ENCODE peak calls at places on chromosome X, in eight cellular contexts. T is fibroblast of pulmonary artery, O is lower lobe of right lung, Z is glutamatergic neuron, A is SK-N-SH, X is left lung, M is HFF-Myc, U is ascending aorta. P is an unnamed sample.

GRCh38 chrX:12118134-12118533 is 20.1 kb upstream of the FRMPD4 start:
- DNase-seq in T (no peak), O (no peak), Z (no peak), A (no peak), X (no peak), M (no peak), U (no peak), P (no peak)

GRCh38 chrX:57367649-57368048 is 81.1 kb downstream of the FAAH2 start:
- DNase-seq in T (peak; percentile 0), O (no peak), Z (no peak), A (no peak), X (no peak), M (no peak), U (no peak), P (no peak)

GRCh38 chrX:105462191-105462590 is 241.7 kb upstream of the TEX13A start:
- DNase-seq in T (peak; percentile 29), O (no peak), Z (no peak), A (no peak), X (no peak), M (no peak), U (no peak), P (no peak)

GRCh38 chrX:119194631-119195030 is 41.5 kb upstream of the PGRMC1 start:
- DNase-seq in T (peak; percentile 52), O (no peak), Z (no peak), A (no peak), X (no peak), M (no peak), U (no peak), P (no peak)

GRCh38 chrX:40213092-40213491 is 115.3 kb upstream of the BCOR start:
- DNase-seq in T (no peak), O (no peak), Z (no peak), A (no peak), X (no peak), M (no peak), U (no peak), P (no peak)

GRCh38 chrX:9456250-9457074 is 8.4 kb upstream of the TBL1X start:
- DNase-seq in T (no peak), O (no peak), Z (no peak), A (no peak), X (no peak), M (no peak), U (no peak), P (peak; percentile 16)

GRCh38 chrX:134512566-134512965 is 52.6 kb downstream of the HPRT1 start:
- DNase-seq in T (peak; percentile 75), O (no peak), Z (no peak), A (no peak), X (no peak), M (peak; percentile 36), U (no peak), P (no peak)

GRCh38 chrX:41265615-41266014 is 68.3 kb upstream of the DDX3X start:
- DNase-seq in T (peak; percentile 44), O (no peak), Z (no peak), A (no peak), X (no peak), M (no peak), U (no peak), P (peak; percentile 27)

GRCh38 chrX:110806145-110806544 is 10.5 kb upstream of the CHRDL1 start:
- DNase-seq in T (no peak), O (no peak), Z (no peak), A (no peak), X (no peak), M (no peak), U (no peak), P (no peak)

GRCh38 chrX:96987228-96987627 is 103.5 kb downstream of the RPA4 start:
- DNase-seq in T (peak; percentile 41), O (no peak), Z (no peak), A (no peak), X (no peak), M (no peak), U (no peak), P (no peak)

GRCh38 chrX:38890326-38890725 is 89.1 kb downstream of the MID1IP1 start:
- DNase-seq in T (no peak), O (no peak), Z (no peak), A (no peak), X (no peak), M (no peak), U (no peak), P (no peak)

GRCh38 chrX:44494357-44494756 is 48.3 kb downstream of the FUNDC1 start:
- DNase-seq in T (no peak), O (no peak), Z (no peak), A (no peak), X (no peak), M (no peak), U (no peak), P (no peak)

GRCh38 chrX:16882702-16883486 is 12.7 kb upstream of the RBBP7 start:
- DNase-seq in T (peak; percentile 77), O (peak; percentile 68), Z (peak; percentile 73), A (peak; percentile 70), X (peak; percentile 60), M (peak; percentile 33), U (peak; percentile 20), P (peak; percentile 42)

GRCh38 chrX:120023259-120023658 is 54.2 kb downstream of the RHOXF2B start:
- DNase-seq in T (no peak), O (no peak), Z (no peak), A (no peak), X (no peak), M (no peak), U (no peak), P (no peak)

GRCh38 chrX:83845397-83845796 is 15.5 kb upstream of the CYLC1 start:
- DNase-seq in T (peak; percentile 25), O (no peak), Z (no peak), A (peak; percentile 41), X (no peak), M (no peak), U (no peak), P (no peak)

GRCh38 chrX:3548743-3549441 is 164.6 kb downstream of the PRKX start:
- DNase-seq in T (peak; percentile 77), O (no peak), Z (no peak), A (peak; percentile 14), X (no peak), M (no peak), U (no peak), P (no peak)

GRCh38 chrX:7996414-7996813 is 69.2 kb upstream of the PNPLA4 start:
- DNase-seq in T (peak; percentile 49), O (no peak), Z (peak; percentile 14), A (peak; percentile 30), X (no peak), M (no peak), U (no peak), P (no peak)

GRCh38 chrX:22278375-22278774 is 5.7 kb downstream of the CBLL2 start:
- DNase-seq in T (no peak), O (no peak), Z (no peak), A (no peak), X (no peak), M (no peak), U (no peak), P (no peak)
- TF ChIP-seq CTCF in T (no peak), O (no peak), Z (no peak), A (no peak), X (no peak), M (peak; percentile 16), U (no peak), P (no peak)

GRCh38 chrX:19133784-19134183 is 11.5 kb upstream of the ADGRG2 start:
- DNase-seq in T (no peak), O (no peak), Z (no peak), A (no peak), X (no peak), M (no peak), U (no peak), P (no peak)
- TF ChIP-seq CTCF in T (no peak), O (no peak), Z (no peak), A (no peak), X (no peak), M (no peak), U (no peak), P (no peak)

DNA sequence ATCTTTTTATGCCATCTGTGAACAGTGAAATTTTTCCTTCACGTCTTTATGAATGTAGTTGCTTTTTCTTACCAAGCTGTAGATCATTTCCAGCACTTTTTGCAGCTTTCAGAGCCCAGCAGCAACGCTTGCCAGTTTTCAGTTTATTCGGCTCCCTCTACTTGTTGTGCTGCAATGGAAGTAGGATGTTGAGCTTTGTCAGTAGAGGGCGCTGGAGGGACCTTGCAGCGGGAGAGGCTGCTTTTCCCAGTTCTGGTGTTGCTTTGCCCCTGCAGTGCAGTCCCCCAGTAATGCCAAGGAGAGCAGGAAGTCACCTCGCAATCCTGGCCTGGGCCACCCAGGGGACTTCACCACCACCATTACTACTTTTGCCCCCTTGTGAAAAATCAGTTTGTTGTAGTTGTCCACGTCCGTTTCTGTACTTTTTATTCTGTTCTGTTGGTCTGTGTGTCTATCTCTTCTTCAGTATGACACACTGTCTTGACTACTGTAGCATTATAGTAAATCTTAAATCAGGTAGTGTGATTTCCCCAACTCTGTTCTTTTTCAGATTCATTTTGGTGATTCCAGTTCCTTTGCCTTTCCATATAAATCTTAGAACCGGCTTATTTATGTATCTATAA is 21.8 kb downstream of the CMC4 start:
- DNase-seq in T (peak; percentile 70), O (no peak), Z (peak; percentile 53), A (peak; percentile 39), X (no peak), M (no peak), U (no peak), P (no peak)
- TF ChIP-seq CTCF in T (peak; percentile 63), O (peak; percentile 47), Z (peak; percentile 57), A (peak; percentile 71), X (peak; percentile 32), M (peak; percentile 62), U (peak; percentile 50), P (peak; percentile 42)

GRCh38 chrX:54891573-54891972 is 29.1 kb upstream of the TRO start:
- DNase-seq in T (peak; percentile 59), O (no peak), Z (no peak), A (peak; percentile 29), X (no peak), M (no peak), U (no peak), P (no peak)
- TF ChIP-seq CTCF in T (peak; percentile 48), O (peak; percentile 41), Z (no peak), A (peak; percentile 58), X (peak; percentile 37), M (peak; percentile 31), U (peak; percentile 34), P (peak; percentile 49)

DNA sequence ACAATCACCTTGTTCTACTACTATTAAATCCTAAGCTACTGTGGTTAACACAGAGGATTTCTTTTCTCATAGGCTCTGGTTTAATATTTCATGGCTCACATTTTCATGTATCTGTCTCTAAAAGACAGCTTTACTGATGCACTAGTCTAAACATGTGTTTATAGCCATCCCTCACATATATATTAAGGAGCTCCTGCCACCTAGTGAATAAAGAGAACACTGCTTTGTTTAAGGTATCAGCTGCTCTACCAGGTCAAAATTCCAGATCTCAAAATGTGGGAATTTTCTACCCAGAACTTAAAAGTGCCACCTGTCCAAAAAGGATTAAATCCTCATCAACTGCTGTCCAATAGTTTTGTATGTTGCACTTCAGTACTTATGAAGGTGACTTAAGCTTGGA is 188.5 kb upstream of the TEX13C start:
- DNase-seq in T (no peak), O (no peak), Z (no peak), A (no peak), X (no peak), M (no peak), U (no peak), P (no peak)
- TF ChIP-seq CTCF in T (no peak), O (peak; percentile 21), Z (no peak), A (peak; percentile 33), X (no peak), M (no peak), U (no peak), P (no peak)

GRCh38 chrX:31036895-31037294 is 34.9 kb downstream of the FTHL17 start:
- DNase-seq in T (peak; percentile 56), O (peak; percentile 43), Z (peak; percentile 53), A (peak; percentile 34), X (peak; percentile 46), M (peak; percentile 29), U (no peak), P (no peak)
- TF ChIP-seq CTCF in T (peak; percentile 71), O (peak; percentile 50), Z (peak; percentile 67), A (peak; percentile 70), X (peak; percentile 54), M (peak; percentile 61), U (peak; percentile 59), P (peak; percentile 8)